ENCODE peak calls at places on chromosome 20, in seven cellular contexts. Y is kidney, C is Daoy, U is activated gamma-delta T cell, A is Calu3, S is astrocyte, D is AG04450. Z is an unnamed sample.

GRCh38 chr20:1945660-1946059 is 48.2 kb downstream of the PDYN start:
- DNase-seq in Y (no peak), C (no peak), U (no peak), A (no peak), S (no peak), D (no peak), Z (no peak)

GRCh38 chr20:9269280-9269971 is 200.5 kb downstream of the PLCB4 start:
- DNase-seq in Y (no peak), C (no peak), U (no peak), A (no peak), S (peak), D (no peak), Z (no peak)

GRCh38 chr20:56924976-56925695 is 296.0 kb downstream of the TFAP2C start:
- DNase-seq in Y (no peak), C (peak), U (no peak), A (no peak), S (no peak), D (no peak), Z (no peak)

GRCh38 chr20:316316-317068 is 8.9 kb upstream of the SOX12 start:
- DNase-seq in Y (no peak), C (no peak), U (no peak), A (no peak), S (peak), D (no peak), Z (no peak)

GRCh38 chr20:62653951-62654685 is 11.8 kb downstream of the SLCO4A1 start:
- DNase-seq in Y (no peak), C (no peak), U (no peak), A (no peak), S (no peak), D (no peak), Z (no peak)

GRCh38 chr20:10609276-10609675 is 64.5 kb downstream of the JAG1 start:
- DNase-seq in Y (peak), C (no peak), U (no peak), A (no peak), S (peak), D (peak), Z (no peak)

GRCh38 chr20:63441777-63442493 is 30.5 kb downstream of the KCNQ2 start:
- DNase-seq in Y (no peak), C (peak), U (no peak), A (peak), S (peak), D (no peak), Z (no peak)

GRCh38 chr20:21693322-21693721 is 12.1 kb upstream of the PAX1 start:
- DNase-seq in Y (no peak), C (peak), U (no peak), A (no peak), S (no peak), D (no peak), Z (peak)

GRCh38 chr20:53579581-53580375 is 13.9 kb downstream of the ZNF217 start:
- DNase-seq in Y (no peak), C (peak), U (no peak), A (peak), S (peak), D (no peak), Z (no peak)

GRCh38 chr20:63472159-63472811 is at the start of gene KCNQ2:
- DNase-seq in Y (no peak), C (no peak), U (no peak), A (no peak), S (no peak), D (no peak), Z (no peak)

GRCh38 chr20:54688476-54688875 is 213.1 kb downstream of the DOK5 start:
- DNase-seq in Y (no peak), C (peak), U (no peak), A (no peak), S (no peak), D (no peak), Z (no peak)

GRCh38 chr20:25117961-25118360 is 36.0 kb upstream of the VSX1 start:
- DNase-seq in Y (no peak), C (no peak), U (no peak), A (no peak), S (no peak), D (no peak), Z (no peak)

GRCh38 chr20:55216525-55217242 is 741.3 kb downstream of the DOK5 start:
- DNase-seq in Y (no peak), C (peak), U (no peak), A (no peak), S (peak), D (no peak), Z (no peak)

GRCh38 chr20:36654506-36654905 is 8.5 kb upstream of the SLA2 start:
- DNase-seq in Y (no peak), C (no peak), U (no peak), A (no peak), S (no peak), D (no peak), Z (no peak)

GRCh38 chr20:2395136-2395535 is 14.4 kb downstream of the TGM6 start:
- DNase-seq in Y (no peak), C (no peak), U (no peak), A (no peak), S (no peak), D (no peak), Z (no peak)

GRCh38 chr20:38298768-38299288 is 5.1 kb upstream of the BPI start:
- DNase-seq in Y (peak), C (no peak), U (no peak), A (no peak), S (no peak), D (no peak), Z (no peak)

GRCh38 chr20:40913224-40913821 is 115.3 kb upstream of the TOP1 start:
- DNase-seq in Y (no peak), C (no peak), U (no peak), A (no peak), S (no peak), D (no peak), Z (no peak)

GRCh38 chr20:34055290-34055689 is 56.8 kb downstream of the EIF2S2 start:
- DNase-seq in Y (no peak), C (no peak), U (no peak), A (no peak), S (no peak), D (no peak), Z (no peak)

GRCh38 chr20:13800728-13801134 is 15.9 kb downstream of the NDUFAF5 start:
- DNase-seq in Y (peak), C (peak), U (no peak), A (no peak), S (peak), D (peak), Z (peak)

GRCh38 chr20:23225407-23226060 is 125.1 kb upstream of the NXT1 start:
- DNase-seq in Y (no peak), C (peak), U (no peak), A (no peak), S (peak), D (peak), Z (no peak)

GRCh38 chr20:37042986-37043972 is 52.5 kb downstream of the RBL1 start:
- DNase-seq in Y (no peak), C (no peak), U (no peak), A (no peak), S (no peak), D (no peak), Z (no peak)

GRCh38 chr20:25277051-25277801 is 29.3 kb downstream of the PYGB start:
- DNase-seq in Y (peak), C (no peak), U (no peak), A (no peak), S (no peak), D (no peak), Z (no peak)

GRCh38 chr20:36214684-36215256 is 21.5 kb upstream of the AAR2 start:
- DNase-seq in Y (no peak), C (peak), U (no peak), A (peak), S (no peak), D (peak), Z (no peak)

GRCh38 chr20:41524980-41525613 is 93.1 kb downstream of the CHD6 start:
- DNase-seq in Y (peak), C (peak), U (no peak), A (peak), S (peak), D (no peak), Z (no peak)

GRCh38 chr20:2709205-2709981 is 16.8 kb downstream of the EBF4 start:
- DNase-seq in Y (no peak), C (no peak), U (no peak), A (no peak), S (no peak), D (no peak), Z (no peak)

GRCh38 chr20:32474009-32474716 is 111.0 kb downstream of the NOL4L start:
- DNase-seq in Y (peak), C (no peak), U (no peak), A (peak), S (no peak), D (no peak), Z (no peak)

GRCh38 chr20:43361526-43361925 is 96.2 kb upstream of the SRSF6 start:
- DNase-seq in Y (no peak), C (no peak), U (no peak), A (no peak), S (no peak), D (no peak), Z (no peak)

GRCh38 chr20:36121981-36122930 is 32.3 kb upstream of the EPB41L1 start:
- DNase-seq in Y (peak), C (no peak), U (no peak), A (peak), S (no peak), D (no peak), Z (peak)

GRCh38 chr20:54379893-54380292 is 95.5 kb upstream of the DOK5 start:
- DNase-seq in Y (no peak), C (no peak), U (no peak), A (no peak), S (no peak), D (no peak), Z (no peak)

GRCh38 chr20:37020636-37021035 is 69.1 kb upstream of the SAMHD1 start:
- DNase-seq in Y (no peak), C (no peak), U (no peak), A (no peak), S (peak), D (no peak), Z (no peak)

GRCh38 chr20:56391596-56392281 is at the start of gene AURKA:
- DNase-seq in Y (no peak), C (peak), U (no peak), A (no peak), S (peak), D (no peak), Z (no peak)

GRCh38 chr20:50788045-50788867 is 6.6 kb upstream of the BCAS4 start:
- DNase-seq in Y (peak), C (peak), U (no peak), A (peak), S (peak), D (peak), Z (no peak)

GRCh38 chr20:63315982-63316491 is 23.1 kb downstream of the COL20A1 start:
- DNase-seq in Y (peak), C (no peak), U (no peak), A (no peak), S (no peak), D (no peak), Z (no peak)

GRCh38 chr20:742156-742555 is 26.1 kb downstream of the SLC52A3 start:
- DNase-seq in Y (no peak), C (no peak), U (no peak), A (no peak), S (no peak), D (no peak), Z (no peak)